ENCODE peak calls at places on chromosomes 7 and 10, in seven cellular contexts. One of them, this sample, is unnamed.

GRCh38 chr7:157480651-157481050 is 143.8 kb downstream of the DNAJB6 start:
- DNase-seq in esophagus squamous epithelium: no peak
- DNase-seq in MV-4-11: no peak
- DNase-seq in COR-L47: no peak
- DNase-seq in NCI-H748 treated with DMSO at 0.1 percent for 48 hours: no peak
- DNase-seq in head of caudate nucleus: peak; percentile 7
- DNase-seq in activated naive CD4-positive, alpha-beta T cell treated with anti-CD3 and anti-CD28 coated beads for 36 hours: no peak
- DNase-seq in this sample: no peak

GRCh38 chr10:66931340-66931948 is 5.6 kb downstream of the LRRTM3 start:
- DNase-seq in esophagus squamous epithelium: no peak
- DNase-seq in MV-4-11: peak; percentile 35
- DNase-seq in COR-L47: peak; percentile 40
- DNase-seq in NCI-H748 treated with DMSO at 0.1 percent for 48 hours: peak; percentile 48
- DNase-seq in head of caudate nucleus: no peak
- DNase-seq in activated naive CD4-positive, alpha-beta T cell treated with anti-CD3 and anti-CD28 coated beads for 36 hours: peak; percentile 6
- DNase-seq in this sample: peak; percentile 39

GRCh38 chr10:11344550-11344949 is 266.9 kb downstream of the USP6NL start:
- DNase-seq in esophagus squamous epithelium: no peak
- DNase-seq in MV-4-11: peak; percentile 63
- DNase-seq in COR-L47: no peak
- DNase-seq in NCI-H748 treated with DMSO at 0.1 percent for 48 hours: no peak
- DNase-seq in head of caudate nucleus: no peak
- DNase-seq in activated naive CD4-positive, alpha-beta T cell treated with anti-CD3 and anti-CD28 coated beads for 36 hours: peak; percentile 60
- DNase-seq in this sample: no peak

GRCh38 chr10:63582686-63583085 is 61.5 kb downstream of the REEP3 start:
- DNase-seq in esophagus squamous epithelium: no peak
- DNase-seq in MV-4-11: no peak
- DNase-seq in COR-L47: no peak
- DNase-seq in NCI-H748 treated with DMSO at 0.1 percent for 48 hours: no peak
- DNase-seq in head of caudate nucleus: no peak
- DNase-seq in activated naive CD4-positive, alpha-beta T cell treated with anti-CD3 and anti-CD28 coated beads for 36 hours: no peak
- DNase-seq in this sample: no peak

GRCh38 chr10:92690211-92691041 is 671 bp downstream of the HHEX start:
- DNase-seq in esophagus squamous epithelium: no peak
- DNase-seq in MV-4-11: peak; percentile 71
- DNase-seq in COR-L47: no peak
- DNase-seq in NCI-H748 treated with DMSO at 0.1 percent for 48 hours: peak; percentile 19
- DNase-seq in head of caudate nucleus: no peak
- DNase-seq in activated naive CD4-positive, alpha-beta T cell treated with anti-CD3 and anti-CD28 coated beads for 36 hours: peak; percentile 74
- DNase-seq in this sample: peak; percentile 55

GRCh38 chr10:99442394-99442793 is 12.0 kb upstream of the GOT1 start:
- DNase-seq in esophagus squamous epithelium: no peak
- DNase-seq in MV-4-11: no peak
- DNase-seq in COR-L47: no peak
- DNase-seq in NCI-H748 treated with DMSO at 0.1 percent for 48 hours: no peak
- DNase-seq in head of caudate nucleus: no peak
- DNase-seq in activated naive CD4-positive, alpha-beta T cell treated with anti-CD3 and anti-CD28 coated beads for 36 hours: no peak
- DNase-seq in this sample: no peak

GRCh38 chr7:99092064-99092720 is 51.7 kb downstream of the SMURF1 start:
- DNase-seq in esophagus squamous epithelium: no peak
- DNase-seq in MV-4-11: no peak
- DNase-seq in COR-L47: no peak
- DNase-seq in NCI-H748 treated with DMSO at 0.1 percent for 48 hours: peak; percentile 74
- DNase-seq in head of caudate nucleus: no peak
- DNase-seq in activated naive CD4-positive, alpha-beta T cell treated with anti-CD3 and anti-CD28 coated beads for 36 hours: no peak
- DNase-seq in this sample: no peak

GRCh38 chr7:1770331-1770730 is 100.3 kb downstream of the ELFN1 start:
- DNase-seq in esophagus squamous epithelium: no peak
- DNase-seq in MV-4-11: no peak
- DNase-seq in COR-L47: no peak
- DNase-seq in NCI-H748 treated with DMSO at 0.1 percent for 48 hours: no peak
- DNase-seq in head of caudate nucleus: no peak
- DNase-seq in activated naive CD4-positive, alpha-beta T cell treated with anti-CD3 and anti-CD28 coated beads for 36 hours: no peak
- DNase-seq in this sample: no peak

GRCh38 chr10:56805022-56805421 is 444.0 kb upstream of the ZWINT start:
- DNase-seq in esophagus squamous epithelium: no peak
- DNase-seq in MV-4-11: no peak
- DNase-seq in COR-L47: no peak
- DNase-seq in NCI-H748 treated with DMSO at 0.1 percent for 48 hours: no peak
- DNase-seq in head of caudate nucleus: no peak
- DNase-seq in activated naive CD4-positive, alpha-beta T cell treated with anti-CD3 and anti-CD28 coated beads for 36 hours: no peak
- DNase-seq in this sample: no peak

GRCh38 chr10:10816453-10816852 is 201.2 kb upstream of the CELF2 start:
- DNase-seq in esophagus squamous epithelium: no peak
- DNase-seq in MV-4-11: no peak
- DNase-seq in COR-L47: no peak
- DNase-seq in NCI-H748 treated with DMSO at 0.1 percent for 48 hours: no peak
- DNase-seq in head of caudate nucleus: no peak
- DNase-seq in activated naive CD4-positive, alpha-beta T cell treated with anti-CD3 and anti-CD28 coated beads for 36 hours: no peak
- DNase-seq in this sample: no peak

GRCh38 chr7:20189852-20190251 is 27.3 kb downstream of the MACC1 start:
- DNase-seq in esophagus squamous epithelium: no peak
- DNase-seq in MV-4-11: no peak
- DNase-seq in COR-L47: no peak
- DNase-seq in NCI-H748 treated with DMSO at 0.1 percent for 48 hours: no peak
- DNase-seq in head of caudate nucleus: no peak
- DNase-seq in activated naive CD4-positive, alpha-beta T cell treated with anti-CD3 and anti-CD28 coated beads for 36 hours: no peak
- DNase-seq in this sample: no peak

GRCh38 chr7:100220833-100221718 is 1.3 kb downstream of the PVRIG start:
- DNase-seq in esophagus squamous epithelium: no peak
- DNase-seq in MV-4-11: no peak
- DNase-seq in COR-L47: no peak
- DNase-seq in NCI-H748 treated with DMSO at 0.1 percent for 48 hours: no peak
- DNase-seq in head of caudate nucleus: no peak
- DNase-seq in activated naive CD4-positive, alpha-beta T cell treated with anti-CD3 and anti-CD28 coated beads for 36 hours: peak; percentile 93
- DNase-seq in this sample: no peak

GRCh38 chr7:84811427-84811826 is 375.4 kb downstream of the SEMA3D start:
- DNase-seq in esophagus squamous epithelium: no peak
- DNase-seq in MV-4-11: no peak
- DNase-seq in COR-L47: no peak
- DNase-seq in NCI-H748 treated with DMSO at 0.1 percent for 48 hours: no peak
- DNase-seq in head of caudate nucleus: no peak
- DNase-seq in activated naive CD4-positive, alpha-beta T cell treated with anti-CD3 and anti-CD28 coated beads for 36 hours: no peak
- DNase-seq in this sample: no peak